ENCODE peak calls at places on chromosomes 4 and X, in six cellular contexts. Z is heart right ventricle, J is HCT116, F is Panc1, S is fibroblast of lung, R is psoas muscle. T is an unnamed sample. For H3K4me1, the result is how much of the 10 kb centered on the place peaks cover.

GRCh38 chrX:16559206-16559619 is 90.7 kb upstream of the S100G start:
- DNase-seq in J (no peak), S (peak), Z (no peak), R (no peak), F (no peak), T (no peak)

GRCh38 chr4:9901262-9901661 is 119.8 kb downstream of the DRD5 start:
- DNase-seq in R (no peak), J (no peak), S (no peak), F (no peak), Z (no peak), T (no peak)

GRCh38 chrX:44568196-44568595 is 25.5 kb upstream of the FUNDC1 start:
- DNase-seq in R (no peak), J (no peak), Z (no peak), F (no peak), S (peak), T (no peak)

GRCh38 chrX:154021131-154021611 is 1.5 kb upstream of the IRAK1 start:
- DNase-seq in Z (no peak), F (no peak), J (no peak), R (no peak), S (peak), T (no peak)

GRCh38 chr4:24988776-24989175 is 42.0 kb downstream of the LGI2 start:
- DNase-seq in J (peak), F (no peak), Z (no peak), R (no peak), S (peak), T (no peak)

GRCh38 chrX:34656467-34656841 is 631 bp downstream of the TMEM47 start:
- DNase-seq in S (no peak), Z (no peak), J (no peak), R (no peak), F (no peak), T (no peak)

GRCh38 chr4:8606966-8607365 is 14.4 kb downstream of the CPZ start:
- DNase-seq in F (no peak), R (no peak), J (no peak), S (no peak), Z (no peak), T (no peak)

GRCh38 chr4:48012819-48013218 is 3.7 kb downstream of the CNGA1 start:
- DNase-seq in F (no peak), R (no peak), S (no peak), Z (peak), J (no peak), T (no peak)

GRCh38 chr4:128468485-128468989 is 180.9 kb upstream of the PGRMC2 start:
- DNase-seq in F (no peak), J (no peak), S (peak), Z (peak), R (no peak), T (peak)

GRCh38 chr4:105130945-105131344 is 15.7 kb upstream of the TET2 start:
- DNase-seq in J (no peak), S (no peak), R (no peak), F (no peak), Z (no peak), T (no peak)

GRCh38 chr4:7815562-7815961 is 124.1 kb downstream of the AFAP1 start:
- DNase-seq in F (no peak), S (peak), J (no peak), R (no peak), Z (no peak), T (no peak)

GRCh38 chrX:18394477-18394876 is 30.9 kb upstream of the CDKL5 start:
- DNase-seq in J (no peak), R (no peak), S (peak), F (no peak), Z (no peak), T (no peak)

GRCh38 chrX:18964026-18964425 is 19.9 kb downstream of the PHKA2 start:
- DNase-seq in J (no peak), S (no peak), F (no peak), R (no peak), Z (no peak), T (no peak)

GRCh38 chr4:146032234-146032860 is 93.7 kb upstream of the ZNF827 start:
- DNase-seq in J (no peak), Z (no peak), R (no peak), S (no peak), F (no peak), T (no peak)

GRCh38 chr4:78057135-78057599 is at the start of gene FRAS1:
- DNase-seq in J (no peak), F (no peak), R (peak), Z (peak), S (peak), T (no peak)

GRCh38 chrX:103309860-103310591 is 764 bp downstream of the BEX2 start:
- DNase-seq in S (no peak), F (no peak), R (no peak), Z (no peak), J (no peak), T (no peak)

GRCh38 chrX:133417364-133417763 is 2.1 kb upstream of the GPC4 start:
- DNase-seq in S (no peak), J (no peak), F (no peak), R (no peak), Z (no peak), T (no peak)

GRCh38 chrX:15930585-15930984 is 76.0 kb upstream of the AP1S2 start:
- DNase-seq in J (no peak), R (no peak), Z (no peak), S (peak), F (no peak), T (no peak)

GRCh38 chrX:134484039-134484438 is 24.1 kb downstream of the HPRT1 start:
- DNase-seq in Z (no peak), J (peak), S (peak), F (peak), R (no peak), T (no peak)

GRCh38 chr4:15469402-15470148 is at the start of gene CC2D2A:
- DNase-seq in R (no peak), F (no peak), S (peak), Z (no peak), J (no peak), T (no peak)

GRCh38 chrX:111098874-111099273 is 2.9 kb downstream of the PAK3 start:
- DNase-seq in Z (peak), S (peak), J (peak), F (peak), R (peak), T (no peak)

GRCh38 chrX:17459008-17459407 is 84.0 kb downstream of the NHS start:
- DNase-seq in F (no peak), J (no peak), R (no peak), Z (peak), S (peak), T (no peak)

GRCh38 chrX:10189317-10190268 is 32.8 kb downstream of the CLCN4 start:
- DNase-seq in S (peak), F (peak), Z (peak), R (peak), J (peak), T (peak)

GRCh38 chr4:1497189-1497801 is 91.1 kb upstream of the NKX1-1 start:
- DNase-seq in R (no peak), J (no peak), Z (no peak), S (no peak), F (no peak), T (no peak)

GRCh38 chr4:128519163-128519810 is 231.7 kb upstream of the PGRMC2 start:
- DNase-seq in J (no peak), R (peak), F (no peak), Z (peak), S (peak), T (no peak)

GRCh38 chrX:68307767-68308166 is 125.5 kb downstream of the OPHN1 start:
- DNase-seq in R (no peak), Z (no peak), J (peak), F (no peak), S (peak), T (no peak)

GRCh38 chr4:4726051-4726450 is 133.4 kb upstream of the MSX1 start:
- DNase-seq in F (no peak), R (no peak), S (no peak), Z (no peak), J (peak), T (no peak)

GRCh38 chr4:187172340-187172761 is 448.7 kb upstream of the FAT1 start:
- DNase-seq in F (no peak), S (peak), R (no peak), Z (no peak), J (no peak), T (no peak)

GRCh38 chr4:1474126-1475090 is 68.2 kb upstream of the NKX1-1 start:
- DNase-seq in R (peak), Z (no peak), J (no peak), S (no peak), F (no peak), T (no peak)

GRCh38 chr4:15755321-15755750 is 22.8 kb upstream of the CD38 start:
- DNase-seq in J (no peak), R (no peak), S (peak), F (no peak), Z (no peak), T (no peak)

GRCh38 chr4:121951570-121952110 is at the start of gene TRPC3:
- DNase-seq in F (no peak), S (peak), Z (no peak), J (no peak), R (peak), T (no peak)

GRCh38 chrX:22666441-22666840 is 333.3 kb upstream of the DDX53 start:
- DNase-seq in Z (peak), J (peak), S (peak), R (no peak), F (no peak), T (no peak)

GRCh38 chr4:76984788-76985211 is 35.2 kb downstream of the SEPTIN11 start:
- DNase-seq in S (peak), Z (peak), J (no peak), R (peak), F (peak), T (peak)

GRCh38 chr4:26412381-26413372 is 77.6 kb downstream of the CCKAR start:
- DNase-seq in R (no peak), J (no peak), S (peak), Z (peak), F (no peak), T (no peak)

GRCh38 chr4:169254546-169254983 is 16.2 kb downstream of the SH3RF1 start:
- DNase-seq in J (peak), F (no peak), S (peak), Z (peak), R (no peak), T (peak)

GRCh38 chr4:6225469-6225868 is 25.1 kb upstream of the JAKMIP1 start:
- DNase-seq in Z (no peak), F (no peak), S (peak), R (no peak), J (no peak), T (no peak)

GRCh38 chr4:133320576-133321170 is 171.6 kb downstream of the PCDH10 start:
- DNase-seq in J (peak), R (no peak), F (no peak), S (peak), Z (no peak), T (no peak)

GRCh38 chr4:118346495-118346894 is 6.3 kb downstream of the PRSS12 start:
- DNase-seq in R (no peak), Z (no peak), J (no peak), F (no peak), S (no peak), T (no peak)
- TF ChIP-seq CTCF in R (no peak), Z (no peak), J (no peak), F (no peak), S (no peak), T (no peak)

DNA sequence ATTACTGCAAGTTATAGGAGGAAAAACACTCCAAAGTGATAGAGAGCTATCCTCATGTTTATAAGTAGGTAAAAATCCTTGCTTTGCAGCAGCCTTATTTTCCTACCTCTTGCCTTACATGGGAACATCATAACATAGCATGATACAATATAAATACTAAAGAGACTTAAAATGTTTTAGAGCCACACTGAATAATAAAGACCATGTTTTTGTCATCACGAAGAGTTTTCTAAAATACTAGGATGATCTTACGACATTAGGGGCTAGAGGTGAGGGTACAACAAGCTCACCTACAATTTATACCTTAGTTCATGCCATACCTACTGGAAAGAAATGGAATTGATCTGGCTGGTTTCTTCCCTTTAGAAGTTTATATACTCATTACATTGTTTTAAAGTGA is 184.8 kb downstream of the FBXW7 start:
- DNase-seq in F (no peak), S (no peak), R (no peak), J (no peak), Z (no peak), T (no peak)
- H3K4me3 ChIP-seq in F (no peak), S (peak), R (no peak), J (no peak), Z (no peak), T (peak)

DNA sequence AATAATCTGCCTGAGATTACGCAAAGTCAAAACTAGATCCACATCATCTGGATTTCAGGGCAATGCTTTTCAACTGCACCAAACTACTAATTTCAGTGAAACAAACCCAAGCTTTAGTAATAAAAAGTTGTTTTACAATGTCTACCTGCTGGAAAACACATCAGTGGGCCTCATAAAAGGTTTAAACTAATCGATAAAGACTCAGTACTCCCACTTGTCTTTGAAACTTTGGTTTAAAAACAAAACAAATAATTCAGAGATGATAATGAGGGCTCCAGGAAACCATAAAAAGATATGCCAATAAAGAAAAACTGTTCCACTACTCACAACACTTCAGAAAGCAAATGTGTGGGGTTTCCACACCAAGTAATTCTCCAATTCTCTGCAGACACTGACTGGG is 10.2 kb downstream of the PSMD10 start:
- DNase-seq in J (no peak), R (no peak), S (no peak), Z (no peak), F (no peak), T (no peak)
- H3K4me1 ChIP-seq in J (under half), R (under half), S (under half), Z (under half), F (under half), T (under half)

GRCh38 chr4:39587881-39588280 is 50.8 kb downstream of the SMIM14 start:
- DNase-seq in R (no peak), S (peak), Z (no peak), J (no peak), F (no peak), T (no peak)

GRCh38 chr4:39591290-39591689 is 47.4 kb downstream of the SMIM14 start:
- DNase-seq in Z (no peak), F (no peak), R (no peak), J (no peak), S (no peak), T (no peak)
- TF ChIP-seq CTCF in Z (no peak), F (no peak), R (no peak), J (peak), S (no peak), T (no peak)

GRCh38 chr4:139018971-139019758 is 3.6 kb downstream of the NOCT start:
- DNase-seq in R (no peak), Z (no peak), J (no peak), F (no peak), S (peak), T (no peak)

GRCh38 chr4:139022835-139023234 is 7.3 kb downstream of the NOCT start:
- DNase-seq in J (no peak), Z (no peak), R (no peak), F (no peak), S (no peak), T (no peak)

GRCh38 chr4:139018501-139018900 is 2.9 kb downstream of the NOCT start:
- DNase-seq in S (peak), F (no peak), J (no peak), Z (no peak), R (no peak), T (no peak)

GRCh38 chr4:139017861-139018260 is 2.3 kb downstream of the NOCT start:
- DNase-seq in F (no peak), J (no peak), R (no peak), S (peak), Z (no peak), T (no peak)

DNA sequence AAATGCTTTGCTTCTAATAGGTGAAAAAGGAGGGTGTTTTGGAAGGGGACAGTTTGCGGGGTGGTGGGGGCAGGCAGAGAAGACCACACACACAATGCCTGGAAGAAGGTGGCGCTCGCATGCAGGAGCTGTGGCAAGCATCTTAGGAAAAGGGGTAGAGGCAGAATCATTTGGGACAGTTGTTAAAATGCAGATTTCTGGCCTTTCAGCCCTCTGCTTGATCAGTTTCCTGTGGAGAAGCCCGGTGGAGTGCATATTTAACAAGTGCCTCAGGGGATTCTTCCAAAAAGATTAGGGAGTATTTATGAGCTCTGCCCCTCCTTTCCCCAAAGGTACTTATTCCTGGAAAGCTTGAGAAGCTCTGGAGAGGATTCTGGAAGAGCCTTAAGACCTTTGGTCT is 4.8 kb downstream of the NOCT start:
- DNase-seq in F (no peak), J (no peak), S (no peak), R (no peak), Z (no peak), T (no peak)
- H3K4me3 ChIP-seq in F (no peak), J (no peak), S (no peak), R (no peak), Z (no peak), T (no peak)

T was measured in right atrium auricular region.